ENCODE peak calls at places on chromosomes 16 and 17, in five cellular contexts. B, N, M, J and U are unnamed samples.

GRCh38 chr17:70320642-70321345 is 151.5 kb downstream of the KCNJ2 start:
- DNase-seq in B (no peak), N (peak; percentile 76), M (no peak), J (peak; percentile 32), U (no peak)

GRCh38 chr16:2467301-2468141 is 3.6 kb upstream of the NTN3 start:
- DNase-seq in B (peak; percentile 71), N (peak; percentile 72), M (peak; percentile 84), J (peak; percentile 93), U (peak; percentile 47)

GRCh38 chr16:59180083-59180476 is 446.0 kb upstream of the GOT2 start:
- DNase-seq in B (no peak), N (no peak), M (no peak), J (no peak), U (no peak)

GRCh38 chr16:17318200-17318599 is 152.6 kb downstream of the XYLT1 start:
- DNase-seq in B (peak; percentile 68), N (peak; percentile 51), M (no peak), J (no peak), U (no peak)

GRCh38 chr17:80475949-80476876 is at the start of gene NPTX1:
- DNase-seq in B (no peak), N (no peak), M (peak; percentile 41), J (no peak), U (no peak)

GRCh38 chr17:74290340-74290739 is 16.3 kb downstream of the DNAI2 start:
- DNase-seq in B (no peak), N (no peak), M (no peak), J (no peak), U (no peak)

GRCh38 chr16:11253009-11253994 is 2.7 kb downstream of the SOCS1 start:
- DNase-seq in B (peak; percentile 64), N (peak; percentile 68), M (no peak), J (no peak), U (no peak)

GRCh38 chr16:85677383-85677967 is 11.3 kb downstream of the GINS2 start:
- DNase-seq in B (no peak), N (no peak), M (no peak), J (no peak), U (no peak)

GRCh38 chr16:88974641-88975215 is 2.3 kb downstream of the CBFA2T3 start:
- DNase-seq in B (no peak), N (no peak), M (no peak), J (no peak), U (no peak)

GRCh38 chr17:47208744-47209488 is at the start of gene MYL4:
- DNase-seq in B (no peak), N (peak; percentile 11), M (no peak), J (no peak), U (no peak)

GRCh38 chr16:54239441-54239840 is 47.1 kb downstream of the IRX3 start:
- DNase-seq in B (peak; percentile 21), N (no peak), M (no peak), J (no peak), U (no peak)

GRCh38 chr16:84625556-84625955 is 7.7 kb upstream of the COTL1 start:
- DNase-seq in B (no peak), N (no peak), M (no peak), J (no peak), U (no peak)

GRCh38 chr16:22300427-22301071 is 3.3 kb downstream of the POLR3E start:
- DNase-seq in B (peak; percentile 63), N (peak; percentile 49), M (peak; percentile 48), J (peak; percentile 60), U (no peak)

GRCh38 chr17:63275318-63275967 is 170.7 kb downstream of the CYB561 start:
- DNase-seq in B (peak; percentile 92), N (peak; percentile 99), M (no peak), J (peak; percentile 73), U (peak; percentile 64)

GRCh38 chr16:2009302-2009711 is 314 bp downstream of the ZNF598 start:
- DNase-seq in B (no peak), N (no peak), M (no peak), J (no peak), U (no peak)

GRCh38 chr17:39763046-39763800 is 25.5 kb downstream of the GRB7 start:
- DNase-seq in B (no peak), N (peak; percentile 71), M (no peak), J (no peak), U (no peak)

GRCh38 chr17:8176197-8176940 is at the start of gene TMEM107:
- DNase-seq in B (peak; percentile 78), N (peak; percentile 75), M (peak; percentile 88), J (peak; percentile 94), U (no peak)

GRCh38 chr17:63675607-63676539 is 24.1 kb downstream of the LIMD2 start:
- DNase-seq in B (peak; percentile 63), N (peak; percentile 89), M (peak; percentile 10), J (peak; percentile 90), U (no peak)

GRCh38 chr17:63533433-63534077 is 10.4 kb downstream of the KCNH6 start:
- DNase-seq in B (no peak), N (no peak), M (no peak), J (no peak), U (no peak)